ENCODE peak calls at places on chromosomes 4 and X, in eight cellular contexts. Q is HEK293T, W is RCC 7860, X is suprapubic skin, K is KBM-7, F is RPMI7951, D is Kasumi-1, O is NCI-H510A. V is an unnamed sample.

GRCh38 chr4:126762651-126763247 is 870.0 kb upstream of the INTU start:
- DNase-seq in Q (no peak), W (no peak), X (no peak), K (no peak), F (no peak), D (no peak), O (no peak), V (no peak)

GRCh38 chr4:161273607-161274006 is 890.2 kb downstream of the FSTL5 start:
- DNase-seq in Q (no peak), W (no peak), X (no peak), K (no peak), F (no peak), D (no peak), O (no peak), V (no peak)

GRCh38 chr4:25535278-25535677 is 120.4 kb upstream of the SLC34A2 start:
- DNase-seq in Q (no peak), W (peak), X (no peak), K (no peak), F (peak), D (no peak), O (no peak), V (peak)

GRCh38 chr4:164012396-164013027 is 518.0 kb downstream of the TMA16 start:
- DNase-seq in Q (peak), W (no peak), X (no peak), K (peak), F (no peak), D (peak), O (peak), V (no peak)

GRCh38 chr4:10673817-10674369 is 10.7 kb downstream of the CLNK start:
- DNase-seq in Q (no peak), W (no peak), X (no peak), K (no peak), F (no peak), D (no peak), O (no peak), V (no peak)

GRCh38 chr4:39642885-39643550 is 4.4 kb upstream of the SMIM14 start:
- DNase-seq in Q (no peak), W (no peak), X (no peak), K (no peak), F (no peak), D (no peak), O (no peak), V (no peak)

GRCh38 chrX:115017455-115017854 is at the start of gene IL13RA2:
- DNase-seq in Q (no peak), W (no peak), X (no peak), K (no peak), F (peak), D (no peak), O (no peak), V (no peak)

GRCh38 chrX:38657562-38657961 is 96.2 kb downstream of the TSPAN7 start:
- DNase-seq in Q (no peak), W (no peak), X (no peak), K (no peak), F (peak), D (no peak), O (no peak), V (no peak)

GRCh38 chrX:13283968-13284914 is 35.6 kb downstream of the ATXN3L start:
- DNase-seq in Q (no peak), W (peak), X (no peak), K (no peak), F (peak), D (no peak), O (no peak), V (no peak)

GRCh38 chr4:38034986-38035882 is 75.0 kb downstream of the PTTG2 start:
- DNase-seq in Q (peak), W (peak), X (no peak), K (peak), F (peak), D (peak), O (peak), V (peak)

GRCh38 chrX:118990512-118991227 is 16.3 kb downstream of the LONRF3 start:
- DNase-seq in Q (no peak), W (no peak), X (no peak), K (no peak), F (no peak), D (no peak), O (no peak), V (no peak)

GRCh38 chr4:106993846-106994245 is 42.3 kb downstream of the DKK2 start:
- DNase-seq in Q (no peak), W (no peak), X (no peak), K (no peak), F (peak), D (no peak), O (no peak), V (no peak)

GRCh38 chr4:81688085-81688484 is 216.4 kb upstream of the RASGEF1B start:
- DNase-seq in Q (no peak), W (no peak), X (no peak), K (no peak), F (no peak), D (peak), O (no peak), V (no peak)

GRCh38 chr4:34181311-34181808 is 2063.0 kb downstream of the ARAP2 start:
- DNase-seq in Q (no peak), W (peak), X (no peak), K (no peak), F (peak), D (peak), O (no peak), V (no peak)